ENCODE peak calls at places on chromosomes 2 and 18, in nine cellular contexts. L is epithelial cell of proximal tubule, Y is tibial nerve, Z is WERI-Rb-1, P is AG04450, Q is dorsolateral prefrontal cortex, W is foreskin fibroblast, K is fibroblast of mammary gland, E is suprapubic skin. A is an unnamed sample.

GRCh38 chr2:131055169-131056065 is 37.8 kb downstream of the FAM168B start:
- DNase-seq in L (no peak), Y (no peak), Z (no peak), P (peak; percentile 38), Q (peak; percentile 76), W (peak; percentile 57), K (peak; percentile 44), E (peak; percentile 63), A (no peak)

GRCh38 chr2:160687629-160688028 is 194.0 kb upstream of the RBMS1 start:
- DNase-seq in L (no peak), Y (no peak), Z (no peak), P (no peak), Q (no peak), W (no peak), K (no peak), E (no peak), A (no peak)

GRCh38 chr18:12317664-12318333 is 9.8 kb downstream of the TUBB6 start:
- DNase-seq in L (no peak), Y (no peak), Z (no peak), P (no peak), Q (no peak), W (peak; percentile 65), K (peak; percentile 79), E (no peak), A (no peak)

GRCh38 chr18:13775058-13775457 is 48.6 kb downstream of the RNMT start:
- DNase-seq in L (no peak), Y (no peak), Z (no peak), P (no peak), Q (no peak), W (no peak), K (no peak), E (no peak), A (no peak)

GRCh38 chr2:172380436-172381274 is 46.7 kb upstream of the ITGA6 start:
- DNase-seq in L (no peak), Y (no peak), Z (no peak), P (no peak), Q (no peak), W (no peak), K (no peak), E (no peak), A (peak; percentile 95)

GRCh38 chr2:83650897-83651296 is 808.2 kb downstream of the SUCLG1 start:
- DNase-seq in L (no peak), Y (no peak), Z (no peak), P (no peak), Q (no peak), W (peak; percentile 22), K (no peak), E (no peak), A (no peak)

GRCh38 chr2:46299365-46300263 is 2.4 kb downstream of the EPAS1 start:
- DNase-seq in L (no peak), Y (peak; percentile 65), Z (peak; percentile 69), P (no peak), Q (no peak), W (peak; percentile 82), K (peak; percentile 79), E (peak; percentile 87), A (peak; percentile 67)

GRCh38 chr2:148614332-148615049 is 30.1 kb upstream of the EPC2 start:
- DNase-seq in L (peak; percentile 63), Y (peak; percentile 12), Z (no peak), P (peak; percentile 2), Q (no peak), W (peak; percentile 58), K (no peak), E (no peak), A (peak; percentile 84)

GRCh38 chr2:172845008-172845670 is 109.5 kb downstream of the RAPGEF4 start:
- DNase-seq in L (no peak), Y (no peak), Z (no peak), P (no peak), Q (no peak), W (peak; percentile 51), K (no peak), E (no peak), A (no peak)

GRCh38 chr2:241295326-241296095 is 20.0 kb downstream of the HDLBP start:
- DNase-seq in L (no peak), Y (no peak), Z (no peak), P (no peak), Q (no peak), W (no peak), K (peak; percentile 46), E (no peak), A (no peak)

GRCh38 chr2:237091779-237092436 is 6.2 kb downstream of the COPS8 start:
- DNase-seq in L (peak; percentile 23), Y (peak; percentile 53), Z (no peak), P (no peak), Q (no peak), W (peak; percentile 79), K (peak; percentile 94), E (no peak), A (no peak)

GRCh38 chr2:41420219-41420618 is 627.6 kb upstream of the PKDCC start:
- DNase-seq in L (no peak), Y (no peak), Z (no peak), P (no peak), Q (no peak), W (no peak), K (no peak), E (no peak), A (no peak)

GRCh38 chr2:118123561-118124232 is 35.4 kb downstream of the INSIG2 start:
- DNase-seq in L (no peak), Y (peak; percentile 41), Z (no peak), P (no peak), Q (no peak), W (peak; percentile 46), K (peak; percentile 89), E (no peak), A (peak; percentile 48)

GRCh38 chr2:49251251-49251650 is 96.9 kb upstream of the FSHR start:
- DNase-seq in L (no peak), Y (no peak), Z (no peak), P (no peak), Q (no peak), W (no peak), K (no peak), E (no peak), A (no peak)

GRCh38 chr2:49254401-49254800 is 100.1 kb upstream of the FSHR start:
- DNase-seq in L (no peak), Y (no peak), Z (no peak), P (no peak), Q (no peak), W (no peak), K (no peak), E (no peak), A (no peak)

GRCh38 chr2:49251766-49252165 is 97.5 kb upstream of the FSHR start:
- DNase-seq in L (no peak), Y (no peak), Z (no peak), P (peak; percentile 41), Q (no peak), W (peak; percentile 79), K (peak; percentile 90), E (no peak), A (no peak)

DNA sequence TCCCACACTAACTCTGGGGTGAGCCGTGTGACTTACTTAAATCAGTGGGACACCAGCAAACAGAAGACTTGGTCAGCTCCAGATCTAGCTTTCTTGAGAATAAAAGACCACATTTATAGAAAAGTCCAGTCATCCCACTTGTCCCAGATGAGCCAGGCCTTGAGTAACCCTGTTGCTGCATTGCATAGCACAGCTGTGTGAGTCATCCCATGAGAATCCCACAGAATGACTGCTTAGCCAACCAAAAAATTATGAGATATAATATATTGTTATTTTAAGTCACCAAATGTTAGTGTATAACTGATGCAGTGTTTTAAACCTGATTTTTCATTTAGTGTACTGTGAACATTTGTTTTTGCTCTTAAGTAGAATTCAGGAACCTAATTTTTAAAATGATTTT is 94.2 kb upstream of the FSHR start:
- DNase-seq in L (peak; percentile 86), Y (no peak), Z (no peak), P (peak; percentile 87), Q (no peak), W (peak; percentile 96), K (peak; percentile 98), E (no peak), A (peak; percentile 70)
- H3K4me3 ChIP-seq in L (no peak overlapping the region), Y (no peak overlapping the region), Z (no peak overlapping the region), P (no peak overlapping the region), Q (no peak overlapping the region), W (no peak overlapping the region), K (no peak overlapping the region), E (no peak overlapping the region), A (no peak overlapping the region)

GRCh38 chr18:58867281-58867961 is 2.7 kb downstream of the ZNF532 start:
- DNase-seq in L (no peak), Y (no peak), Z (no peak), P (no peak), Q (no peak), W (peak; percentile 42), K (no peak), E (no peak), A (peak; percentile 98)

GRCh38 chr18:58866261-58867232 is 1.9 kb downstream of the ZNF532 start:
- DNase-seq in L (no peak), Y (no peak), Z (no peak), P (no peak), Q (no peak), W (peak; percentile 46), K (no peak), E (no peak), A (no peak)

GRCh38 chr18:58865009-58865345 is 300 bp downstream of the ZNF532 start:
- DNase-seq in L (no peak), Y (no peak), Z (no peak), P (no peak), Q (no peak), W (no peak), K (no peak), E (no peak), A (no peak)

GRCh38 chr18:58863539-58864145 is 1.0 kb upstream of the ZNF532 start:
- DNase-seq in L (no peak), Y (no peak), Z (peak; percentile 46), P (no peak), Q (peak; percentile 56), W (peak; percentile 72), K (no peak), E (no peak), A (no peak)

GRCh38 chr18:58865714-58866113 is 1.0 kb downstream of the ZNF532 start:
- DNase-seq in L (no peak), Y (no peak), Z (no peak), P (no peak), Q (peak; percentile 53), W (peak; percentile 59), K (no peak), E (no peak), A (no peak)
- H3K4me3 ChIP-seq in L (no peak overlapping the region), Y (peak overlapping the region; percentile 2), Z (no peak overlapping the region), P (peak overlapping the region; percentile 30), Q (peak overlapping the region; percentile 72), W (peak overlapping the region; percentile 35), K (no peak overlapping the region), E (peak overlapping the region; percentile 8), A (no peak overlapping the region)

GRCh38 chr2:152613235-152613634 is 104.0 kb downstream of the PRPF40A start:
- DNase-seq in L (no peak), Y (no peak), Z (no peak), P (no peak), Q (no peak), W (peak; percentile 57), K (peak; percentile 63), E (no peak), A (no peak)
- H3K4me3 ChIP-seq in L (no peak overlapping the region), Y (no peak overlapping the region), Z (no peak overlapping the region), P (no peak overlapping the region), Q (no peak overlapping the region), W (no peak overlapping the region), K (no peak overlapping the region), E (no peak overlapping the region), A (no peak overlapping the region)

DNA sequence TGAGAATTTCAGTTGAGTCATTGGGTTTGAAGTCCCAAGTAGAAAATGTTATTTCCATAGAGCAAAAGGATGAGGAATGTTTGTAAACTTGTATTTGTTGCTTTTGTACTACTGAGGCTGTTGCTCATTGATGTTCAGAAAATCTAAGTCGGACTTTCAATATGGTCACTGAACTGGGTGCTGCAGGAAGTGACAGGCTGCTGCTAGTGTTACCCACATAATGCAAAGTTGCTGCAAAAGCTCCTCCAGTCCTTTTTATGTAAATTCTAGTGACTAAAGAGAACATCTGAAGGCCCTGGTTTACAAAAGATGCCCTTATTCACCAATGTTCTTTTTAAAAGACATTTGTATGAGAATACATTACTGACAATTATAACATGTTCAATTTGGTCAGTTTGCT is 131.1 kb upstream of the FAM98A start:
- DNase-seq in L (no peak), Y (no peak), Z (no peak), P (no peak), Q (no peak), W (no peak), K (no peak), E (no peak), A (no peak)
- H3K4me3 ChIP-seq in L (no peak overlapping the region), Y (no peak overlapping the region), Z (no peak overlapping the region), P (no peak overlapping the region), Q (no peak overlapping the region), W (no peak overlapping the region), K (no peak overlapping the region), E (no peak overlapping the region), A (no peak overlapping the region)

A was measured in mesendoderm.